ENCODE peak calls at places on chromosome 16, in four cellular contexts. D is vagina, Q is breast epithelium, G is NCI-H1436. E is an unnamed sample.

GRCh38 chr16:55059146-55059545 is 128.5 kb downstream of the IRX5 start:
- DNase-seq in D (no peak), Q (no peak), G (no peak), E (no peak)

GRCh38 chr16:83473109-83473508 is 334.7 kb upstream of the HSBP1 start:
- DNase-seq in D (no peak), Q (no peak), G (no peak), E (no peak)

GRCh38 chr16:27430923-27431484 is 29.0 kb downstream of the IL21R start:
- DNase-seq in D (no peak), Q (no peak), G (no peak), E (no peak)

GRCh38 chr16:11374255-11374654 is 29.0 kb downstream of the RMI2 start:
- DNase-seq in D (no peak), Q (no peak), G (no peak), E (no peak)

GRCh38 chr16:4332623-4333307 is 16.9 kb downstream of the GLIS2 start:
- DNase-seq in D (no peak), Q (no peak), G (no peak), E (no peak)

GRCh38 chr16:19363741-19364140 is 53.9 kb upstream of the TMC5 start:
- DNase-seq in D (no peak), Q (no peak), G (no peak), E (no peak)

GRCh38 chr16:11082108-11082859 is 137.9 kb downstream of the CLEC16A start:
- DNase-seq in D (no peak), Q (no peak), G (no peak), E (no peak)

GRCh38 chr16:11283820-11284248 is 2.7 kb upstream of the PRM1 start:
- DNase-seq in D (no peak), Q (no peak), G (no peak), E (no peak)

GRCh38 chr16:54921229-54921824 is 9.3 kb upstream of the IRX5 start:
- DNase-seq in D (no peak), Q (no peak), G (peak), E (no peak)

GRCh38 chr16:85395207-85395912 is 217.8 kb upstream of the GSE1 start:
- DNase-seq in D (no peak), Q (peak), G (peak), E (no peak)

GRCh38 chr16:25033852-25034251 is 18.7 kb upstream of the ARHGAP17 start:
- DNase-seq in D (no peak), Q (no peak), G (no peak), E (no peak)

GRCh38 chr16:82061861-82062525 is 26.9 kb downstream of the HSD17B2 start:
- DNase-seq in D (no peak), Q (no peak), G (no peak), E (no peak)

GRCh38 chr16:85369741-85370528 is 243.2 kb upstream of the GSE1 start:
- DNase-seq in D (no peak), Q (no peak), G (peak), E (no peak)

GRCh38 chr16:88686439-88687253 is at the start of gene SNAI3:
- DNase-seq in D (no peak), Q (peak), G (peak), E (peak)

GRCh38 chr16:88619859-88620655 is 18.3 kb upstream of the IL17C start:
- DNase-seq in D (no peak), Q (no peak), G (no peak), E (no peak)

GRCh38 chr16:69017036-69017783 is 88.2 kb upstream of the HAS3 start:
- DNase-seq in D (no peak), Q (no peak), G (no peak), E (no peak)

GRCh38 chr16:86901483-86901882 is 323.1 kb downstream of the FOXL1 start:
- DNase-seq in D (no peak), Q (no peak), G (no peak), E (no peak)

GRCh38 chr16:15682105-15682570 is 32.1 kb downstream of the NDE1 start:
- DNase-seq in D (no peak), Q (no peak), G (no peak), E (peak)

GRCh38 chr16:55948230-55948629 is 73.1 kb upstream of the CES5A start:
- DNase-seq in D (no peak), Q (no peak), G (peak), E (no peak)